ENCODE peak calls at places on chromosomes 5 and 9, in five cellular contexts. One of them, this sample, is unnamed.
A peak's percentile ranks its signal among the peaks of the same experiment; 100 is the strongest.

GRCh38 chr9:114035845-114036785 is 42.0 kb downstream of the AMBP start:
- DNase-seq in IMR-90: no peak
- DNase-seq in heart left ventricle: peak; percentile 37
- DNase-seq in HCT116: no peak
- DNase-seq in right lobe of liver: peak; percentile 30
- DNase-seq in this sample: no peak

GRCh38 chr9:118533101-118533500 is 828.9 kb downstream of the TLR4 start:
- DNase-seq in IMR-90: no peak
- DNase-seq in heart left ventricle: no peak
- DNase-seq in HCT116: no peak
- DNase-seq in right lobe of liver: no peak
- DNase-seq in this sample: no peak

GRCh38 chr9:33473643-33474352 is at the start of gene NOL6:
- DNase-seq in IMR-90: peak; percentile 99
- DNase-seq in heart left ventricle: peak; percentile 97
- DNase-seq in HCT116: peak; percentile 99
- DNase-seq in right lobe of liver: peak; percentile 98
- DNase-seq in this sample: peak; percentile 99

GRCh38 chr5:149024978-149025377 is 37.9 kb downstream of the SH3TC2 start:
- DNase-seq in IMR-90: no peak
- DNase-seq in heart left ventricle: no peak
- DNase-seq in HCT116: no peak
- DNase-seq in right lobe of liver: no peak
- DNase-seq in this sample: no peak

GRCh38 chr5:61301345-61301744 is 30.7 kb upstream of the ZSWIM6 start:
- DNase-seq in IMR-90: peak; percentile 88
- DNase-seq in heart left ventricle: no peak
- DNase-seq in HCT116: no peak
- DNase-seq in right lobe of liver: no peak
- DNase-seq in this sample: no peak

GRCh38 chr9:127776195-127776918 is 2.1 kb downstream of the SH2D3C start:
- DNase-seq in IMR-90: no peak
- DNase-seq in heart left ventricle: no peak
- DNase-seq in HCT116: no peak
- DNase-seq in right lobe of liver: no peak
- DNase-seq in this sample: peak; percentile 66

GRCh38 chr9:73042155-73042554 is 89.3 kb upstream of the ALDH1A1 start:
- DNase-seq in IMR-90: no peak
- DNase-seq in heart left ventricle: no peak
- DNase-seq in HCT116: no peak
- DNase-seq in right lobe of liver: no peak
- DNase-seq in this sample: no peak

GRCh38 chr9:112831281-112831851 is 59.3 kb downstream of the SLC46A2 start:
- DNase-seq in IMR-90: no peak
- DNase-seq in heart left ventricle: no peak
- DNase-seq in HCT116: no peak
- DNase-seq in right lobe of liver: peak; percentile 72
- DNase-seq in this sample: no peak

GRCh38 chr9:16970321-16970720 is 99.9 kb upstream of the BNC2 start:
- DNase-seq in IMR-90: no peak
- DNase-seq in heart left ventricle: no peak
- DNase-seq in HCT116: no peak
- DNase-seq in right lobe of liver: no peak
- DNase-seq in this sample: no peak

GRCh38 chr9:16282216-16282615 is 588.3 kb downstream of the BNC2 start:
- DNase-seq in IMR-90: peak; percentile 75
- DNase-seq in heart left ventricle: no peak
- DNase-seq in HCT116: no peak
- DNase-seq in right lobe of liver: no peak
- DNase-seq in this sample: no peak

GRCh38 chr9:120859361-120859760 is 16.6 kb upstream of the PSMD5 start:
- DNase-seq in IMR-90: no peak
- DNase-seq in heart left ventricle: no peak
- DNase-seq in HCT116: no peak
- DNase-seq in right lobe of liver: no peak
- DNase-seq in this sample: peak; percentile 76

GRCh38 chr9:134217431-134218210 is 53.3 kb upstream of the RNU6ATAC start:
- DNase-seq in IMR-90: no peak
- DNase-seq in heart left ventricle: peak; percentile 46
- DNase-seq in HCT116: peak; percentile 24
- DNase-seq in right lobe of liver: peak; percentile 81
- DNase-seq in this sample: no peak

GRCh38 chr5:144778546-144778945 is 607.9 kb downstream of the KCTD16 start:
- DNase-seq in IMR-90: peak; percentile 0
- DNase-seq in heart left ventricle: no peak
- DNase-seq in HCT116: no peak
- DNase-seq in right lobe of liver: no peak
- DNase-seq in this sample: no peak

GRCh38 chr9:129568560-129569505 is 52.1 kb downstream of the C9orf50 start:
- DNase-seq in IMR-90: no peak
- DNase-seq in heart left ventricle: peak; percentile 77
- DNase-seq in HCT116: no peak
- DNase-seq in right lobe of liver: peak; percentile 94
- DNase-seq in this sample: peak; percentile 58

GRCh38 chr5:82793808-82794419 is 283.3 kb downstream of the TMEM167A start:
- DNase-seq in IMR-90: peak; percentile 20
- DNase-seq in heart left ventricle: no peak
- DNase-seq in HCT116: peak; percentile 26
- DNase-seq in right lobe of liver: no peak
- DNase-seq in this sample: peak; percentile 34

GRCh38 chr5:95262933-95263660 is 21.8 kb downstream of the MCTP1 start:
- DNase-seq in IMR-90: no peak
- DNase-seq in heart left ventricle: no peak
- DNase-seq in HCT116: no peak
- DNase-seq in right lobe of liver: no peak
- DNase-seq in this sample: no peak

DNA sequence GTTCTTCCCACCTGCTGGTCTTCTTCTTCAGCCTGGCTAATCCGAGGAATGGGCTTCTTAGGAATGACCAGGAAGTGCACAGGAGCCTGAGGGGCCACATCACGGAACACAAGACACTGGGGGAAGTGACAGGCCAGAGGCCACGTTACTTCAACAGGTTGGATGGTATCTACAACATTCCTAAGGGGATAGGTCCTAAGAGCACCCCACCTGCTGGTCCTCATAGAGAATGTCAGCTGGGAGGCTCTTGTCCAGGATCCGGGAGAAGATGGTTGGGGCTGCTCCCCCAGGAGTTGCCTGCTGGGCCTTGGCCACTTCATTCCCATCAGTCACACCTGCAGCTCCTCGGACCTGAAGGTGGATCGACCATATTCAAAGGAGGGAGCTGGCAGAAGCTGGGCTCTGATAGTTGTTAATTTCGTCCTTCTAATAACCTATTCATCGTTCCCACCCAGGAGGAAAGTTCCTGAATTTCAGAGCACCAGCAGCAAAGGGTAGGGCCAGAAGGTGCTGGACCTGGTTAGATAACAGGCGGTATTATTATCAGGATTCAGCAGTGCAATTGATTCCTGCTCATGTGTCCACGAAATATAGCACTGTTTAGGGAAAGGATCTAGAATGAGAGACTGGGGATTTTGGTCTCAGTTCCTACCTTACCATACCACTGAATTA is 1.3 kb downstream of the HINT2 start:
- DNase-seq in IMR-90: peak; percentile 32
- DNase-seq in heart left ventricle: no peak
- DNase-seq in HCT116: peak; percentile 42
- DNase-seq in right lobe of liver: no peak
- DNase-seq in this sample: no peak
- H3K4me3 ChIP-seq in IMR-90: no peak overlapping the region
- H3K4me3 ChIP-seq in heart left ventricle: no peak overlapping the region
- H3K4me3 ChIP-seq in HCT116: peak overlapping the region; percentile 88
- H3K4me3 ChIP-seq in right lobe of liver: peak overlapping the region; percentile 80
- H3K4me3 ChIP-seq in this sample: no peak overlapping the region

GRCh38 chr9:106880863-106881262 is 17.9 kb downstream of the ZNF462 start:
- DNase-seq in IMR-90: peak; percentile 82
- DNase-seq in heart left ventricle: no peak
- DNase-seq in HCT116: no peak
- DNase-seq in right lobe of liver: no peak
- DNase-seq in this sample: no peak

GRCh38 chr9:106885451-106885850 is 22.5 kb downstream of the ZNF462 start:
- DNase-seq in IMR-90: peak; percentile 95
- DNase-seq in heart left ventricle: no peak
- DNase-seq in HCT116: no peak
- DNase-seq in right lobe of liver: no peak
- DNase-seq in this sample: peak; percentile 29

GRCh38 chr9:106880081-106880480 is 17.1 kb downstream of the ZNF462 start:
- DNase-seq in IMR-90: no peak
- DNase-seq in heart left ventricle: no peak
- DNase-seq in HCT116: no peak
- DNase-seq in right lobe of liver: no peak
- DNase-seq in this sample: no peak

GRCh38 chr9:106883626-106884190 is 20.7 kb downstream of the ZNF462 start:
- DNase-seq in IMR-90: peak; percentile 52
- DNase-seq in heart left ventricle: no peak
- DNase-seq in HCT116: no peak
- DNase-seq in right lobe of liver: no peak
- DNase-seq in this sample: no peak

GRCh38 chr9:106883030-106883429 is 20.1 kb downstream of the ZNF462 start:
- DNase-seq in IMR-90: no peak
- DNase-seq in heart left ventricle: no peak
- DNase-seq in HCT116: no peak
- DNase-seq in right lobe of liver: no peak
- DNase-seq in this sample: no peak
- H3K4me1 ChIP-seq in IMR-90: peaks cover 26% of the 10 kb centered on the region
- H3K4me1 ChIP-seq in heart left ventricle: peaks cover 49% of the 10 kb centered on the region
- H3K4me1 ChIP-seq in HCT116: no peaks in the 10 kb centered on the region
- H3K4me1 ChIP-seq in right lobe of liver: peaks cover 5% of the 10 kb centered on the region
- H3K4me1 ChIP-seq in this sample: peaks cover 13% of the 10 kb centered on the region

GRCh38 chr9:68709291-68709970 is 4.4 kb downstream of the PIP5K1B start:
- DNase-seq in IMR-90: no peak
- DNase-seq in heart left ventricle: no peak
- DNase-seq in HCT116: no peak
- DNase-seq in right lobe of liver: no peak
- DNase-seq in this sample: no peak
- H3K27me3 ChIP-seq in IMR-90: peaks cover 24% of the 10 kb centered on the region
- H3K27me3 ChIP-seq in heart left ventricle: peaks cover 5% of the 10 kb centered on the region
- H3K27me3 ChIP-seq in HCT116: peaks cover 49% of the 10 kb centered on the region
- H3K27me3 ChIP-seq in right lobe of liver: no peaks in the 10 kb centered on the region
- H3K27me3 ChIP-seq in this sample: peaks cover 40% of the 10 kb centered on the region

DNA sequence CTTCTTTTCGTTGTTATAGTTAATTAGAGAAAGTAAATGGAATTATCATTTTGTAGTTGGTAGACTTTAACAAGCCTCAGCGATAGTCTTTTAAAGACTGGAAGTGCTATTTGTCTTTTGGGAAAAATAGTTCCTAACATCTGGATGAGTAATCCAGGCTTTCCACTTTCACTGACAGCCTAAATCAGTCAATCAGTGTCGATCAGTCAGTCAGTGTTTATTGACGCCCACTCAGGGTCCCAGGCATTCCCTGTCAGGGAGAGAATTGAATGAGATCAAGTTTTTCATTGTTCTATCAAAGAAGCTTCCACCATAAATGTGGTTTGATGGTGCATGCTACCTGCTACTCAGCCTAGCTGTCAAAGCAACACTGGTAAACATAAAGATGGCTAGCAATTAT is 2.6 kb downstream of the ABL1 start:
- DNase-seq in IMR-90: no peak
- DNase-seq in heart left ventricle: no peak
- DNase-seq in HCT116: no peak
- DNase-seq in right lobe of liver: no peak
- DNase-seq in this sample: no peak
- H3K4me3 ChIP-seq in IMR-90: peak overlapping the region; percentile 75
- H3K4me3 ChIP-seq in heart left ventricle: peak overlapping the region; percentile 74
- H3K4me3 ChIP-seq in HCT116: no peak overlapping the region
- H3K4me3 ChIP-seq in right lobe of liver: no peak overlapping the region
- H3K4me3 ChIP-seq in this sample: no peak overlapping the region